ENCODE peak calls at places on chromosomes 5 and 9, in seven cellular contexts. Q is psoas muscle, X is HepG2, G is fibroblast of lung, S is transverse colon, W is gastrocnemius medialis, E is pancreas. R is an unnamed sample. For H3K4me1, the result is how much of the 10 kb centered on the place peaks cover.

GRCh38 chr9:109062543-109062942 is 49.2 kb upstream of the CTNNAL1 start:
- DNase-seq in E (no peak), X (no peak), W (no peak), G (no peak), Q (no peak), S (no peak), R (no peak)

GRCh38 chr5:73180561-73180960 is 7.6 kb downstream of the TMEM174 start:
- DNase-seq in S (no peak), Q (no peak), G (no peak), W (no peak), E (no peak), X (no peak), R (no peak)

GRCh38 chr9:130394814-130395470 is 49.8 kb upstream of the ASS1 start:
- DNase-seq in W (no peak), Q (no peak), E (no peak), S (no peak), X (no peak), G (no peak), R (no peak)

GRCh38 chr5:14834062-14834461 is 37.5 kb downstream of the ANKH start:
- DNase-seq in W (no peak), S (no peak), E (no peak), G (no peak), X (no peak), Q (no peak), R (no peak)

GRCh38 chr5:159178978-159179377 is 30.4 kb downstream of the RNF145 start:
- DNase-seq in E (no peak), G (peak), X (peak), Q (no peak), W (no peak), S (peak), R (no peak)

GRCh38 chr5:116935561-116936162 is 361.0 kb upstream of the SEMA6A start:
- DNase-seq in Q (no peak), W (no peak), E (no peak), G (no peak), X (no peak), S (no peak), R (no peak)

GRCh38 chr9:70013598-70014196 is 30.0 kb upstream of the MAMDC2 start:
- DNase-seq in E (no peak), W (peak), Q (peak), X (no peak), S (no peak), G (peak), R (no peak)

GRCh38 chr9:93210324-93210973 is 26.5 kb downstream of the WNK2 start:
- DNase-seq in S (no peak), X (no peak), E (peak), Q (no peak), W (no peak), G (no peak), R (no peak)

GRCh38 chr5:170691623-170692022 is 91.9 kb upstream of the GABRP start:
- DNase-seq in X (no peak), G (no peak), Q (no peak), S (no peak), E (no peak), W (no peak), R (no peak)

GRCh38 chr5:175434800-175435199 is 9.2 kb downstream of the DRD1 start:
- DNase-seq in X (no peak), Q (no peak), G (no peak), W (no peak), S (no peak), E (no peak), R (no peak)

GRCh38 chr5:95664204-95664786 is 17.7 kb downstream of the RFESD start:
- DNase-seq in Q (no peak), S (peak), X (peak), E (no peak), G (peak), W (no peak), R (peak)

GRCh38 chr5:179264641-179265528 is 80.4 kb downstream of the ADAMTS2 start:
- DNase-seq in S (peak), W (no peak), G (no peak), X (peak), Q (no peak), E (no peak), R (no peak)

GRCh38 chr5:32076699-32077695 is 97.1 kb downstream of the GOLPH3 start:
- DNase-seq in E (no peak), G (peak), Q (peak), W (peak), S (peak), X (peak), R (peak)

GRCh38 chr5:150469718-150470470 is 20.4 kb upstream of the RPS14 start:
- DNase-seq in W (no peak), G (peak), Q (no peak), X (no peak), S (no peak), E (no peak), R (no peak)

GRCh38 chr5:591746-592145 is 20.4 kb upstream of the CEP72 start:
- DNase-seq in E (no peak), X (no peak), Q (no peak), S (no peak), W (no peak), G (no peak), R (no peak)

DNA sequence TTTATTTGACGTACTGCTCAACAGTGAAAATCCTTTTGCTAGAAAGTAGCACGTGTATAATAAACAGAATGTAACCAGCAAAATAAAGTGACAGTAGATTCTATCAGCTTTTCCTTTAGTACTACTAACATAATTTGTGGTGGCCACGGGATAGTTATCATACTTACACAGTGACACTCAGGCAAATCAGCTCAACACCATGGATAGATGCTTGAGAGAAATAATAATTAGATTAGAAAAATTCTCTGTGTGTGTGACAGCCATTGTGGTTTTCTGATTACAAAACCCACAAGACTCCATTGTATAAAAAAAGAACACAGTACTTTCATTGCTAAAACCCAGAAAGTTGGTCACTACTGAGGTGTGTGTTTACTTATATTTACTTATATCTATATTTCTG is 101.1 kb downstream of the MUSK start:
- DNase-seq in S (no peak), E (no peak), G (peak), X (no peak), Q (no peak), W (no peak), R (no peak)
- H3K4me1 ChIP-seq in S (under half), E (under half), G (under half), X (under half), Q (under half), W (under half), R (under half)

DNA sequence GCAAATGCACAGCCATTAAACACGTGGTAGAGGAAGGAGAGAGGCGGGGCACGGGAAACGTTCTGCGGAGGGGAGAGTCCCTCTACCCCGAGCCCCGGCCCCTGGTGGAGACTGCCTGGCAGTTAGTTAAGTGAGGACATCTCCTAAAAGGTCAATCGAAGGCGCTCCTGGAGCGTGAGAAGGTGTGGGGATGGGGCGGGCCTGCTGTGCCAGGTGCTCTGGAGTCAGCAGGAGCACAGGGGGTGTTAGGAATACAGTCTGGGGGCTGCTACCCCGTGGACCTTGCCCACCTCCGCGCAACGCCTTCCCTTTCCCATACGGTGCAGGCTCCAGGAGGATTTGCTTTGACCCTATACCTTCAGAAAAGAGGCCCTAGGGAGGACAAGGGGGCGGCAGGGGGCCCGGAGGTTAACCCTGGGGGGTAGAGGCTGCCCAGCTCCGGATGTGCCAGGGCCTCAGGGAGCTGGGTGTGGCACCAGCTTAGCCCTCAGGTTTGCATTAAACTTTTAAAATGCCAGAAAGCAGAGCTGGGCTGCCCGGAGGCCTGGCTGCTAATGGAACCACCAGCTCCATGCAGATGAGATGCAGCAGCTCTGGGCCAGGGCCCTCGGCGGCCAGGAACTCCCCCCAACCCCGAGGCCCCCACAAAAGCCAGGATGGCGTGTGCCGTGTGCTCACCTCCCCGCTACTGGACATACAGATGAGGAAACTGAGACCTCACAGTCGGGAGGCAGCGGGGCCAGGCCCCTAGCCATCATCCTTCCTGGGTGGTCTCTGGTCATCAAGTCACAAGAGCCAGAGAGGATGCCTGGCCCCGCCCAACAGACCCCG is 39.2 kb downstream of the NACC2 start:
- DNase-seq in S (no peak), G (no peak), E (no peak), X (no peak), Q (no peak), W (no peak), R (no peak)
- TF ChIP-seq CTCF in S (no peak), G (no peak), E (no peak), X (no peak), Q (no peak), W (no peak), R (no peak)

GRCh38 chr9:121655231-121655755 is 3.9 kb downstream of the DAB2IP start:
- DNase-seq in W (no peak), Q (no peak), S (no peak), G (no peak), E (no peak), X (no peak), R (no peak)
- H3K4me1 ChIP-seq in W (half or more), Q (half or more), S (under half), G (under half), E (under half), X (under half), R (under half)

DNA sequence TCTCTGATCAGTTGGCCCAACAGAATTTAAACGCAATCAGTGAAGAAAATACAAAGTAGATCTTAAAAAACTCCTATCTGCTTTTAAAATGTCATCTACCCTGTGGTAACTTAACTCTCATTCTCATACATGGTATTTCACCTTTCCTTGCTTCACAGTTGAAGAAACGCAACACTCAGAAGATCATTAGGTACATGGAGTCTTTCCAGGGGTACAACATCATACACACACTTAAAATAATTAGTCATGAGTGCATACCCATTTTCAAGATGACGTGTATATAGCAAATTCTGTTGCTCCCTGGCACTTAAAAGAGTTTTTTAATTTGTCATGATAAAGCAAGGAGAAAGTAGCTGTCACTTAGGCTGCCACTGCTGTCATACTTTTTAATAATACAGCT is 259.9 kb downstream of the BNC2 start:
- DNase-seq in X (no peak), G (no peak), S (no peak), E (no peak), W (no peak), Q (no peak), R (no peak)
- TF ChIP-seq CTCF in X (no peak), G (no peak), S (no peak), E (no peak), W (no peak), Q (no peak), R (no peak)

DNA sequence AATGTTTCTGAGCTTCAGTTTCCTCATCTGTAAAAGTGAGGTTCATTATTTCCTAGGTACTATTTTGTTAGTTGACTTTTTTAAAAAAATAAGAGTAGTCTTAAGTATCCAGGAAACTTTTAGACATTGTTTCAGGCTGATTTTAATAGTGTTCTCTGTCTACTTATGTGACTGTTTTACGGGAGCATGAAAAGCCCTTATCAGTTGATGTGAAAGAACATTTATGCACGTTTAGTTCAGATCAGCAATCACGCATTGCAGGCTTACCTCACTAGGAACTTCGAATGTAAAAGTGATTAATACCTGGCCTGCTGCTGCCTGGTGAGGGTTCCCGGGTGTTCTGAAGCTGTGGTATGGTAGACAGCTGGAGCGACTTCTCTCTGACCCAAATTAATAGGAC is 8.1 kb downstream of the SNX18 start:
- DNase-seq in Q (no peak), W (no peak), X (no peak), G (no peak), S (no peak), E (no peak), R (no peak)
- H3K4me1 ChIP-seq in Q (half or more), W (half or more), X (under half), G (under half), S (under half), E (under half), R (under half)

GRCh38 chr9:121286973-121287721 is 19.2 kb downstream of the GSN start:
- DNase-seq in X (peak), G (peak), Q (peak), E (no peak), S (peak), W (peak), R (no peak)
- TF ChIP-seq CTCF in X (peak), G (peak), Q (peak), E (no peak), S (no peak), W (no peak), R (no peak)

GRCh38 chr9:75213765-75214164 is 125.5 kb downstream of the OSTF1 start:
- DNase-seq in S (no peak), Q (no peak), X (no peak), G (no peak), W (no peak), E (no peak), R (no peak)

GRCh38 chr9:75210215-75210614 is 121.9 kb downstream of the OSTF1 start:
- DNase-seq in G (no peak), X (no peak), E (no peak), S (no peak), W (no peak), Q (no peak), R (no peak)
- H3K4me1 ChIP-seq in G (under half), X (under half), E (under half), S (under half), W (under half), Q (under half), R (under half)

DNA sequence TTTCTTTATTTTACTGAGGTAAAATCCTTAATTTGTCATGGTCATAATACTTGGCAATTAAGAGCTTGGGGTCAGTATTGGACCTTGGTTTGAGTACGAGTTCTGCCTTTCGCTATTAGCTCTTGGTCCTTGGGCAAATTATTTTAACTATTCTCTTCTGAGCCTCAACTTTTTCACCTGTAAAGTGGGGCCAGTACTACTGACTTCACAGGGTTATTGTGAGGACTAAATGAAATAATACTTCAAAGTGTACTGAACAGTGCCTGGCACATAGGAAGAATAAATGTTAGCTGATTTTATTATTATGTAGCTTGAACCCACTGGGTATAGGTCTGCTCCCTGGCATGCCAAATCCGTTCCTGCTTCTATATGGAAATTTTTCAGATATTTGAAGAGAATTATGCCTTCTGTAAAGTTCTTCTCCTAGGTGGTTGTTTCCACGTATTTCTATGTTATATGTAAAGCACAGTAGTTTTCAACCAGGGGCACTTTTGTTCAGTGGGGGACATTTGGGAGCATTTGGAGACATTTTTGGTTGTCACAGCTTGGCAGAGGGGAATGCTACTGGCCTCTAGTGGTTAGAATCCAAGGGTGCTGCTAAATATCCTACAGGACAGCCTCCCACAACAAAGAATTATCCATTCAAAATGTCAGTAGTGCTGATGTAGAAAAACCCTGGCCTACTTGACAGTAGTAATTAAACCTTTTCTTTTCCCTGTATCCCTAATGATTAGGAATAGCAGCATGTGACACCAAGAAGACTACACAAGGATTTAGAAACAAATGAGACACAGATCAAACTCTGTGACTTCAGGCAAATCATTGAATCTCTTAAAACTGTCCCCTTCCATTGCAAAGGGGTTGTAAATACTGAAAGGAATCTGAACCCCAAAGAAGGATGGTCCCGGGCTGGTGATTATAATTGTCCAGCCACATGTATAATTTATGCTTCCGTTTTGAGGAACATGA is 4.5 kb downstream of the RCL1 start:
- DNase-seq in X (peak), S (no peak), W (no peak), G (peak), E (no peak), Q (no peak), R (no peak)
- TF ChIP-seq CTCF in X (peak), S (peak), W (peak), G (peak), E (peak), Q (peak), R (peak)

GRCh38 chr9:91839926-91840464 is 110.0 kb downstream of the ROR2 start:
- DNase-seq in G (no peak), W (no peak), E (no peak), X (no peak), S (no peak), Q (no peak), R (no peak)
- H3K4me1 ChIP-seq in G (under half), W (under half), E (under half), X (under half), S (under half), Q (under half), R (under half)